ENCODE peak calls at places on chromosome 2, in five cellular contexts. O, N, C, H and M are unnamed samples.

GRCh38 chr2:73043978-73044832 is 27.3 kb downstream of the SFXN5 start:
- DNase-seq in O (no peak), N (no peak), C (no peak), H (no peak), M (no peak)

GRCh38 chr2:218694405-218695145 is 16.1 kb upstream of the TTLL4 start:
- DNase-seq in O (no peak), N (no peak), C (no peak), H (no peak), M (peak)

GRCh38 chr2:219247678-219248642 is 2.7 kb downstream of the STK16 start:
- DNase-seq in O (no peak), N (peak), C (no peak), H (no peak), M (no peak)

GRCh38 chr2:148794558-148794957 is 80.5 kb upstream of the KIF5C start:
- DNase-seq in O (no peak), N (no peak), C (no peak), H (no peak), M (no peak)

GRCh38 chr2:42342061-42342794 is 18.8 kb downstream of the COX7A2L start:
- DNase-seq in O (no peak), N (peak), C (peak), H (peak), M (peak)

GRCh38 chr2:9110346-9110884 is 96.2 kb upstream of the ASAP2 start:
- DNase-seq in O (no peak), N (peak), C (no peak), H (no peak), M (no peak)

GRCh38 chr2:23381084-23381483 is 3.9 kb upstream of the KLHL29 start:
- DNase-seq in O (peak), N (no peak), C (peak), H (peak), M (no peak)

GRCh38 chr2:96247009-96247408 is 18.8 kb downstream of the TMEM127 start:
- DNase-seq in O (no peak), N (no peak), C (no peak), H (no peak), M (no peak)

GRCh38 chr2:134160793-134161504 is 92.9 kb upstream of the MGAT5 start:
- DNase-seq in O (no peak), N (no peak), C (peak), H (no peak), M (peak)

GRCh38 chr2:165056585-165056984 is 101.3 kb upstream of the SLC38A11 start:
- DNase-seq in O (no peak), N (no peak), C (no peak), H (no peak), M (no peak)

GRCh38 chr2:133674433-133675331 is 106.4 kb upstream of the NCKAP5 start:
- DNase-seq in O (no peak), N (peak), C (peak), H (no peak), M (peak)

GRCh38 chr2:225052703-225053102 is 10.4 kb upstream of the DOCK10 start:
- DNase-seq in O (no peak), N (no peak), C (no peak), H (no peak), M (no peak)

GRCh38 chr2:174846941-174847938 is 83.0 kb upstream of the CHRNA1 start:
- DNase-seq in O (no peak), N (peak), C (no peak), H (peak), M (peak)

GRCh38 chr2:226656367-226656766 is 143.3 kb downstream of the IRS1 start:
- DNase-seq in O (no peak), N (no peak), C (no peak), H (no peak), M (no peak)

GRCh38 chr2:234444888-234445287 is 52.0 kb downstream of the ARL4C start:
- DNase-seq in O (no peak), N (no peak), C (peak), H (no peak), M (no peak)

GRCh38 chr2:9665903-9666302 is 35.1 kb upstream of the YWHAQ start:
- DNase-seq in O (no peak), N (no peak), C (no peak), H (no peak), M (no peak)

GRCh38 chr2:59463401-59463800 is 1090.1 kb downstream of the BCL11A start:
- DNase-seq in O (no peak), N (peak), C (no peak), H (no peak), M (peak)

GRCh38 chr2:102618452-102619413 is 620 bp upstream of the SLC9A2 start:
- DNase-seq in O (peak), N (peak), C (peak), H (no peak), M (peak)

GRCh38 chr2:176285321-176285720 is 16.1 kb downstream of the MTX2 start:
- DNase-seq in O (no peak), N (no peak), C (no peak), H (no peak), M (no peak)

GRCh38 chr2:176085861-176086771 is 2.4 kb upstream of the EVX2 start:
- DNase-seq in O (no peak), N (peak), C (no peak), H (peak), M (peak)

GRCh38 chr2:47401789-47402554 is 984 bp upstream of the MSH2 start:
- DNase-seq in O (no peak), N (peak), C (no peak), H (no peak), M (no peak)

GRCh38 chr2:169363570-169364150 is 1.3 kb upstream of the LRP2 start:
- DNase-seq in O (peak), N (peak), C (peak), H (no peak), M (peak)

GRCh38 chr2:181197140-181197760 is 216.8 kb downstream of the UBE2E3 start:
- DNase-seq in O (no peak), N (no peak), C (no peak), H (no peak), M (no peak)

GRCh38 chr2:240210198-240210965 is 69.9 kb upstream of the OTOS start:
- DNase-seq in O (no peak), N (no peak), C (no peak), H (no peak), M (no peak)

GRCh38 chr2:236637691-236638569 is 68.3 kb downstream of the ACKR3 start:
- DNase-seq in O (no peak), N (no peak), C (peak), H (no peak), M (no peak)

GRCh38 chr2:11775384-11775783 is 29.0 kb downstream of the LPIN1 start:
- DNase-seq in O (no peak), N (no peak), C (no peak), H (no peak), M (no peak)

GRCh38 chr2:120503793-120504571 is 158.0 kb downstream of the INHBB start:
- DNase-seq in O (no peak), N (peak), C (peak), H (no peak), M (no peak)

GRCh38 chr2:179861027-179861776 is at the start of gene ZNF385B:
- DNase-seq in O (no peak), N (peak), C (no peak), H (peak), M (peak)

GRCh38 chr2:71800106-71800809 is 346.9 kb downstream of the DYSF start:
- DNase-seq in O (no peak), N (no peak), C (peak), H (no peak), M (no peak)

GRCh38 chr2:61016392-61017002 is 1.0 kb upstream of the PEX13 start:
- DNase-seq in O (no peak), N (peak), C (no peak), H (no peak), M (no peak)

GRCh38 chr2:205902041-205902898 is 183.7 kb downstream of the INO80D start:
- DNase-seq in O (no peak), N (no peak), C (no peak), H (no peak), M (no peak)

GRCh38 chr2:8265827-8266226 is 416.0 kb upstream of the ID2 start:
- DNase-seq in O (no peak), N (no peak), C (no peak), H (no peak), M (no peak)

GRCh38 chr2:232641153-232641845 is 7.9 kb downstream of the EFHD1 start:
- DNase-seq in O (no peak), N (no peak), C (no peak), H (no peak), M (no peak)

GRCh38 chr2:128663371-128664050 is 344.8 kb upstream of the HS6ST1 start:
- DNase-seq in O (no peak), N (no peak), C (no peak), H (no peak), M (no peak)

GRCh38 chr2:29528891-29529520 is 392.4 kb downstream of the ALK start:
- DNase-seq in O (no peak), N (no peak), C (peak), H (no peak), M (no peak)

GRCh38 chr2:124001681-124002080 is 23.4 kb upstream of the CNTNAP5 start:
- DNase-seq in O (no peak), N (no peak), C (no peak), H (peak), M (no peak)

GRCh38 chr2:164430166-164430783 is 191.0 kb downstream of the GRB14 start:
- DNase-seq in O (peak), N (peak), C (no peak), H (peak), M (peak)

GRCh38 chr2:27954771-27955384 is 64.3 kb downstream of the BABAM2 start:
- DNase-seq in O (peak), N (no peak), C (peak), H (peak), M (no peak)

GRCh38 chr2:105391058-105391627 is 7.7 kb downstream of the FHL2 start:
- DNase-seq in O (no peak), N (no peak), C (no peak), H (peak), M (no peak)

GRCh38 chr2:147224070-147224469 is 620.8 kb upstream of the ACVR2A start:
- DNase-seq in O (no peak), N (peak), C (no peak), H (no peak), M (no peak)

GRCh38 chr2:26314243-26314642 is 31.7 kb upstream of the SELENOI start:
- DNase-seq in O (no peak), N (peak), C (no peak), H (no peak), M (peak)
- TF ChIP-seq CTCF in O (no peak), N (peak), C (no peak), H (no peak), M (peak)

GRCh38 chr2:187971893-187972292 is 319.8 kb upstream of the GULP1 start:
- DNase-seq in O (no peak), N (peak), C (no peak), H (no peak), M (no peak)
- TF ChIP-seq CTCF in O (no peak), N (peak), C (no peak), H (no peak), M (no peak)

DNA sequence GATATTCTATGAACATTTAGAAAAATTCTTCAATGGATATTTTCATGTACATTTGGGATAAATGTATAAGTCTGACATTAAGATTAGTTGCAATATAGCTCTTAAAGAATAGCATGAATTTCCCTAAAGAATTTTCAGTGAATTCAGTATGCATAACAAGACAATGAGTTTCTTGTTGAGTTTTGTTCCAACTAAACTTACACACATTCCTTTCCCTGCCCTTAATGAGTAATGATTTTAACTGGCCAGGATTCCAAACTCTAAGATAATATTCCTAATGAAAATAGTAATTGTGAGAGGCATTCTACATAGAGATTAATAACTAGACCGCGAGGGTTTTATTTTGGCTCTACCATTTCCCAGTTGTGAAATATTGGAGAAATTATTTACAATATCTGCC is 390.3 kb upstream of the GALNT5 start:
- DNase-seq in O (no peak), N (no peak), C (no peak), H (peak), M (no peak)
- TF ChIP-seq CTCF in O (no peak), N (no peak), C (no peak), H (no peak), M (no peak)

GRCh38 chr2:31066594-31066993 is 71.6 kb downstream of the GALNT14 start:
- DNase-seq in O (no peak), N (no peak), C (no peak), H (no peak), M (no peak)

GRCh38 chr2:31070339-31070738 is 67.9 kb downstream of the GALNT14 start:
- DNase-seq in O (no peak), N (no peak), C (no peak), H (peak), M (no peak)

GRCh38 chr2:31069926-31070325 is 68.3 kb downstream of the GALNT14 start:
- DNase-seq in O (no peak), N (no peak), C (no peak), H (no peak), M (no peak)

GRCh38 chr2:31065356-31065755 is 72.9 kb downstream of the GALNT14 start:
- DNase-seq in O (no peak), N (no peak), C (no peak), H (no peak), M (no peak)

DNA sequence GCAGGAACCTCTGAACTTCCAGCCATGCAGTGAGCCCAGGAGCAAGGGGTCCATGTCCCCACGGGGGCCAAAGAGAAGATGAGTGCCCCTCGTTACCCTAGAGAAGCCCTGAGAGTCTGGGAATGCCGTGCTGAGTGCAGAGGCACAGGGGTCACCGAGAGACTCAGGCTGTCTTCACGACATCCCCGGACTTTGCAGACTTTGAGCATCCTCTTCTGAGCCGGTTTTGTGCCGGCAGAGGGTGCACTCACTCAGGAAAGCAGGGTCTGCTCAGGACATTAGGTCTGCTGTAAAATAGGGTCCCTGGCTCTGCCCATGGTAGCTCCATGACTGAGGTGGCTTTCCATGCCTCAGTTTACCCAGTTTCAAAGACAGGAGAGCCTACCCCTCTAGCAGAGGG is 71.0 kb downstream of the GALNT14 start:
- DNase-seq in O (no peak), N (no peak), C (no peak), H (no peak), M (no peak)
- TF ChIP-seq CTCF in O (no peak), N (no peak), C (no peak), H (no peak), M (no peak)

DNA sequence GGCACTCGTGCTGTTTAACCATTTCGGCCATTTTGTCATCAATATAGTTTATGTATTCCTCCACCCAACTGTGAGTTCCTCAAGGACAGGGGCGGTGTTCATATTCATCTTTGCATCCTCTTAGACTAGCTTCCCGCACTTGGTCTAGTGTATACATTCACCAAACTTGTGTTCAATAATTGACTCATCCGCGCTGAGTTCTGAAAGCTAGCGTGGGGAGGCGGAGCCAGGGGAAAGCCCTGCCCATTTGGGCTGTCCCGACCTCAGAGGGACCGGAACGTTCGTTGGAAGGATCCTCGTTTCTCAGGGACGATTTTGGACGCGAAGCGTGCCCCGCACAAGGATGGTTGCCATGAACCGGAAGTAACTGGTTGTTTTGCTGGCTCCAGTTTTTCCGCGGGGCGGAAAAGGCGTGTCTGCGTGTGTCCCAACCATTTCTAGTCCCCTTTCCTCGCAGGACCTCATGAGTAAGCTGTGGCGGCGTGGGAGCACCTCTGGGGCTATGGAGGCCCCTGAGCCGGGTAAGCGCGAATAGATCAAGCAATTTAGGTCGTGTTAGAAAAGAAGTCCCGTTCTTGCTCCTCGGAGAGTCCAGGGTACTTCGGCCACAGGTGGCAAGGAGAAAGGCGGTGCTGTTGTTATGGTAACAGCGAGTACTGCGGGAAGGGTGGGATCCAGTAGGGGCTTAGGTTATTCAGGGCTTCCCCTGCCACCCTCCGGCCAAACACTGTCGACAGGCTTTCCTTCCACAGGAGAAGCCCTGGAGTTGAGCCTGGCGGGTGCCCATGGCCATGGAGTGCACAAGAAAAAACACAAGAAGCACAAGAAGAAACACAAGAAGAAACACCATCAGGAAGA is at the start of gene INO80B:
- DNase-seq in O (peak), N (peak), C (peak), H (peak), M (peak)
- TF ChIP-seq CTCF in O (no peak), N (no peak), C (no peak), H (no peak), M (no peak)